ENCODE peak calls at places on chromosomes 13 and 19, in six cellular contexts. S, Y, O, U, W and I are unnamed samples.
A peak's percentile ranks its signal among the peaks of the same experiment; 100 is the strongest.

GRCh38 chr13:111937763-111938375 is 129.1 kb upstream of the SOX1 start:
- DNase-seq in Y (no peak), O (peak; percentile 37), S (no peak), U (no peak), W (peak; percentile 41), I (no peak)

GRCh38 chr19:43469160-43469480 is 3.7 kb upstream of the LYPD3 start:
- DNase-seq in Y (no peak), S (no peak), O (no peak), W (no peak), U (no peak), I (no peak)

GRCh38 chr19:16447015-16447384 is 24.8 kb downstream of the EPS15L1 start:
- DNase-seq in Y (peak; percentile 45), W (no peak), S (peak; percentile 83), O (peak; percentile 90), U (peak; percentile 74), I (no peak)

GRCh38 chr13:20231839-20232555 is at the start of gene GJB6:
- DNase-seq in U (no peak), W (no peak), Y (no peak), S (no peak), O (no peak), I (no peak)

GRCh38 chr19:14428882-14429416 is 4.2 kb upstream of the PKN1 start:
- DNase-seq in Y (no peak), W (no peak), O (no peak), U (no peak), S (no peak), I (no peak)

GRCh38 chr13:76316998-76317527 is 569.1 kb downstream of the KCTD12 start:
- DNase-seq in W (no peak), O (no peak), Y (no peak), S (no peak), U (no peak), I (no peak)

GRCh38 chr19:49110567-49110966 is 3.6 kb upstream of the LIN7B start:
- DNase-seq in Y (no peak), U (no peak), S (no peak), W (no peak), O (no peak), I (no peak)

GRCh38 chr19:44747739-44748425 is 626 bp upstream of the BCL3 start:
- DNase-seq in O (peak; percentile 89), S (peak; percentile 43), Y (peak; percentile 58), W (peak; percentile 87), U (peak; percentile 78), I (peak; percentile 92)

GRCh38 chr13:110902370-110902769 is 12.5 kb downstream of the ANKRD10 start:
- DNase-seq in Y (no peak), S (no peak), U (no peak), W (no peak), O (no peak), I (no peak)

GRCh38 chr13:79531542-79532239 is 50.7 kb downstream of the NDFIP2 start:
- DNase-seq in W (no peak), S (no peak), O (no peak), Y (no peak), U (no peak), I (no peak)

DNA sequence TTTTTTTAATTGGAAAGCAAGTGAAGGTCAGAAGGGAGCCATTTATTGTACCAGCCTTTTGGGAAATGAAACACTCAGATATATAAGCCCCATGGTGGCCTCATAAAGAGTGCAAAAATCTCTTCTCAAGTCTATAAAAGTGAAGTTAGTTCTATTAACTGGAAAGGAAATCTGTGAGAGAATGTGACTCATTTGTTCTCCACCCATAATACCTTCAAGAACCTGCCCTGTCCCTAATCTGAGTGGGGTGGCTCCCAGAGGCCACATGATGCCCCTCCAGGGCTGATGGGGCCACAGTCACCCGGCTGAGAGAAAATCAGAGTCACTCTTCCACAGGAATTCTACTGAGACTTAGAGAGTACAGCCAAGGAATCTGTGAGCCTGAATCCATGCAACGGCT is 65.8 kb upstream of the SERP2 start:
- DNase-seq in W (no peak), Y (no peak), S (no peak), U (no peak), O (no peak), I (no peak)
- H3K4me1 ChIP-seq in W (no peaks in the 10 kb centered on the region), Y (peaks cover 15% of the 10 kb centered on the region), S (peaks cover 60% of the 10 kb centered on the region), U (peaks cover 13% of the 10 kb centered on the region), O (peaks cover 18% of the 10 kb centered on the region), I (peaks cover 81% of the 10 kb centered on the region)

DNA sequence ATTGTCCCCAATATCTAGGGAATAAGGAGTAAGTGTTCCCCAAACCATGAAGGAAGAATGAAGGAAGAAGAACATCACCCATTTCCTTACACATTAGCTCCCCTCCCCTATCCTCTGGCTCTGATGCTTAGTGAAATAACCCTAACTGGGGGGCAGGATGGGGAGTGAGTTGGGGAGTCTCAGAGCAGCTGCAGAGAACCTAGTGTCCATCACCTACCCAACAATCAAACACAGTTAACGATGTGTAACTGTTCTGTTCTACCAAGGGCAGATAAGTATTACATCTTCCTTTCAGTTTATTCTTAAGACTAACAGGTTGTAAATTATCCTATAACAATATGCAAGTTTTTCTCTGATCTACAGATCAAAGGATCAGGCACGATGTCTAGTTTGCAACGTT is 12.8 kb downstream of the ELF1 start:
- DNase-seq in U (no peak), Y (no peak), S (no peak), O (no peak), W (no peak), I (no peak)
- H3K4me1 ChIP-seq in U (peaks cover 5% of the 10 kb centered on the region), Y (no peaks in the 10 kb centered on the region), S (peaks cover 30% of the 10 kb centered on the region), O (peaks cover 48% of the 10 kb centered on the region), W (peaks cover 4% of the 10 kb centered on the region), I (peaks cover 65% of the 10 kb centered on the region)

GRCh38 chr19:1856698-1857603 is 6.4 kb downstream of the KLF16 start:
- DNase-seq in S (peak; percentile 53), U (peak; percentile 74), Y (peak; percentile 78), O (peak; percentile 92), W (peak; percentile 97), I (peak; percentile 71)
- H3K4me1 ChIP-seq in S (peaks cover 16% of the 10 kb centered on the region), U (peaks cover 28% of the 10 kb centered on the region), Y (peaks cover 46% of the 10 kb centered on the region), O (peaks cover 89% of the 10 kb centered on the region), W (peaks cover 65% of the 10 kb centered on the region), I (peaks cover 87% of the 10 kb centered on the region)

DNA sequence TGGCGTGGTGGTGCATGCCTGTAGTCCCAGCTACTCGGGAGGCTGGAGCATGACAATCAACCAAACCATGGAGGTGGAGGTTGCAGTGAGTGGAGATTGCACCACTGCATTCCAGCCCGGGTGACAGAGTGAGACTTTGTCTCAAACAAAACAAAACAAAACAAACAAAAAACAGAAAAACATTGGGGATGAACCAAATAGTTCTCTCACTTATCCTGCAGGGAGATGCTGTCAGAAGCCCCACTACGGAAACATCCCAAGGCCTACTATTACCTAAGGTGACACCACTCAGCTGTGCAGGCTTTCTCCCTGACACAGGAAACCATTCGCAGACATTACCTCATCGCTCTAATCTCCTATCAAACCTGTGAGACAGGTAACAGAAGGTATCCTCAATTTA is 113.5 kb downstream of the FOXO1 start:
- DNase-seq in W (no peak), Y (no peak), U (no peak), O (no peak), S (no peak), I (no peak)
- H3K4me1 ChIP-seq in W (no peaks in the 10 kb centered on the region), Y (no peaks in the 10 kb centered on the region), U (peaks cover 28% of the 10 kb centered on the region), O (peaks cover 14% of the 10 kb centered on the region), S (peaks cover 51% of the 10 kb centered on the region), I (no peaks in the 10 kb centered on the region)

DNA sequence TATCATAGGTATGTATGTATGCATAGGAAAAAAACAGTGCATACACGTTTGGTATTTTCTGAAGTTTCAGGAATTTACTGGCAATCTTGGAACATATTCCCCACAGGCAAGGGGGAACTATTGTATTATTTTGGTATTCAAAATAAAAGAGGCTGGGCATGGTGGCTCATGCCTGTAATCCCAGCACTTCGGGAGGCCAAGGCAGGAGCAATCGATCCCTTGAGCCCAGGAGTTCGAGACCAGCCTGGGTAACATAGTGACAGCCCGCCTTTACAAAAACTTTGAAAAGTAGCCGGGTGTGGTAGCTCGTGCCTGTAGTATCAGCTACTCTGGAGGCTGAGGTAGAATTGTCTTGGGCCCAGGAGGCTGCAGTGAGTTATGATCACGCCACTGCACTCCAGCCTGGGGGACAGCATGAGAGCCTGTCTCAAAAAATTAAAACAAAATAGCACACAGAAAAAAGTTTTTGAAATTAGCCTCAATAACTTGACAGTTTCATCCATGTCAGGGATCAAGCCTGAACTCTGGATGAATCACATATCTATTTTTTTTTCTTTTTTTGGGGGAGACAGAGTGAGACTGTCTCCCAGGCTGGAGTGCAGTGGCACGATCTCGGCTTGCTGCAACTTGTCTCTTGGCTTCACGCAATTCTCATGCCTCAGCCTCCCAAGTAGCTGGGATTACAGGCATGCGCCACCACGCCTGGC is 29.1 kb upstream of the HOMER3 start:
- DNase-seq in Y (no peak), O (no peak), W (no peak), U (no peak), S (no peak), I (no peak)
- H3K4me1 ChIP-seq in Y (no peaks in the 10 kb centered on the region), O (peaks cover 35% of the 10 kb centered on the region), W (no peaks in the 10 kb centered on the region), U (peaks cover 5% of the 10 kb centered on the region), S (peaks cover 3% of the 10 kb centered on the region), I (peaks cover 28% of the 10 kb centered on the region)

DNA sequence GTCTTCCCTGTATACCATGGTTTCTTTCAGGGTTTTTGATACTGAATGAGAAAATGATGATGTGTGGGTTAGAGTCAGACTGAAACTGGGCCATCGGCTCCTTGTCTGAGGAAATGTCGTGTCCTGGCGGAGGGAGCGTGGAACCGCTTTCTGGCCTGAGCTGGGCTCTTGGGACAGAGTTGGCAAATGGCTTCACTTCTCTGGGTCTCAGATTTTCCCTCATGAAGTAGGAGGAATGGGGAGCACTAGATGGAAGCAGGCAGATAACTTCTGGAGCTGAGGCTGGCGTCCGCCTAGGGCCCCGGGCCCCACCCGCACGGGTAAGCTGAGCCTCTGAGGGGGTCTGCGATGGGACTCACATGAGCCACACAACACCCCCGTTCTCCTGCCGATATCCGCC is 133.3 kb upstream of the WASF3 start:
- DNase-seq in Y (no peak), O (no peak), S (no peak), W (no peak), U (no peak), I (no peak)
- H3K4me1 ChIP-seq in Y (no peaks in the 10 kb centered on the region), O (peaks cover 6% of the 10 kb centered on the region), S (no peaks in the 10 kb centered on the region), W (no peaks in the 10 kb centered on the region), U (no peaks in the 10 kb centered on the region), I (no peaks in the 10 kb centered on the region)

GRCh38 chr19:51125421-51126075 is 842 bp downstream of the SIGLEC9 start:
- DNase-seq in S (no peak), U (no peak), Y (no peak), O (no peak), W (no peak), I (no peak)
- H3K4me1 ChIP-seq in S (no peaks in the 10 kb centered on the region), U (peaks cover 23% of the 10 kb centered on the region), Y (no peaks in the 10 kb centered on the region), O (peaks cover 12% of the 10 kb centered on the region), W (no peaks in the 10 kb centered on the region), I (no peaks in the 10 kb centered on the region)

DNA sequence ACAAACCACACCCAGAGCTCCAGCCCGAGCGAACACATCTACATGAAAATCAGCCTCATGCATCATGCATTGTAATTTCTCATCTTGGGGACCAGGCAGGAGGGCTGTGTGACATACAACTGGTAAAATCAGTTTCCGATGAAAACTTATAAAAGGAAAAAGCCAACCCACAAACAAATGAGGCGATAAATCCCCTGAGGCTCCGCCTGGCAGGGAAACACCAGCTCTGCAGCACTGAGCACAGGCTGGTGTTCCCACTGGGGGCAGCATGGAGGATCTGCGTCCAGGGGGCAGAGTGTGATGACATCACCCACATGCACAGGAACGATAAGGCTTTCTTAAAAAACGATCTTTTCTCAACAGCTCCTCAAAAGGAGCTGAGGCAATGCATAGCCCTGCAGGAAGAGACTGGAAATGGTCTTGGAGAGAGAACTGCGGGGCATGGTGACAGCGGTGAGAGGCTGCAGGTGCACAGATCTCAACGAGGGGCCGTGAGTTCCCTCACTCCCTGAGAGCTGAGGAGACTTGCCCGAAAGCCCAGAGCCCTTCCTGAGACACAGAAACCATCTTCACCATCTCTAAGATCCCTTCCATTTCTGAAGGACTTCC is 24.6 kb downstream of the SH3GL1 start:
- DNase-seq in Y (no peak), S (no peak), U (no peak), W (no peak), O (no peak), I (peak; percentile 60)
- H3K4me1 ChIP-seq in Y (peaks cover 77% of the 10 kb centered on the region), S (peaks cover 96% of the 10 kb centered on the region), U (peaks cover 44% of the 10 kb centered on the region), W (peaks cover 67% of the 10 kb centered on the region), O (peaks cover 94% of the 10 kb centered on the region), I (peaks cover 69% of the 10 kb centered on the region)

GRCh38 chr13:109476001-109476400 is 310.4 kb downstream of the IRS2 start:
- DNase-seq in O (no peak), W (no peak), Y (no peak), S (no peak), U (no peak), I (no peak)
- H3K4me1 ChIP-seq in O (no peaks in the 10 kb centered on the region), W (no peaks in the 10 kb centered on the region), Y (no peaks in the 10 kb centered on the region), S (no peaks in the 10 kb centered on the region), U (no peaks in the 10 kb centered on the region), I (peaks cover 5% of the 10 kb centered on the region)